ENCODE peak calls at places on chromosomes 1 and 21, in ten cellular contexts. One of them, this sample, is unnamed.

GRCh38 chr1:181190362-181191035 is 102.0 kb downstream of the IER5 start:
- DNase-seq in small intestine: no peak
- DNase-seq in psoas muscle: no peak
- DNase-seq in CD8-positive, alpha-beta memory T cell: no peak
- DNase-seq in naive thymus-derived CD4-positive, alpha-beta T cell: no peak
- DNase-seq in WERI-Rb-1: no peak
- DNase-seq in dorsolateral prefrontal cortex: no peak
- DNase-seq in cardiac muscle cell: no peak
- DNase-seq in OCI-LY7: no peak
- DNase-seq in GM23248: no peak
- DNase-seq in this sample: no peak

GRCh38 chr1:83760211-83760978 is 238.5 kb downstream of the TTLL7 start:
- DNase-seq in small intestine: no peak
- DNase-seq in psoas muscle: no peak
- DNase-seq in CD8-positive, alpha-beta memory T cell: no peak
- DNase-seq in naive thymus-derived CD4-positive, alpha-beta T cell: no peak
- DNase-seq in WERI-Rb-1: peak; percentile 57
- DNase-seq in dorsolateral prefrontal cortex: no peak
- DNase-seq in cardiac muscle cell: no peak
- DNase-seq in OCI-LY7: peak; percentile 23
- DNase-seq in GM23248: no peak
- DNase-seq in this sample: no peak

GRCh38 chr1:213082778-213083445 is 31.9 kb downstream of the RPS6KC1 start:
- DNase-seq in small intestine: no peak
- DNase-seq in psoas muscle: no peak
- DNase-seq in CD8-positive, alpha-beta memory T cell: no peak
- DNase-seq in naive thymus-derived CD4-positive, alpha-beta T cell: no peak
- DNase-seq in WERI-Rb-1: no peak
- DNase-seq in dorsolateral prefrontal cortex: no peak
- DNase-seq in cardiac muscle cell: no peak
- DNase-seq in OCI-LY7: no peak
- DNase-seq in GM23248: peak; percentile 12
- DNase-seq in this sample: no peak

GRCh38 chr1:39635205-39635870 is 4.1 kb downstream of the HEYL start:
- DNase-seq in small intestine: no peak
- DNase-seq in psoas muscle: no peak
- DNase-seq in CD8-positive, alpha-beta memory T cell: no peak
- DNase-seq in naive thymus-derived CD4-positive, alpha-beta T cell: no peak
- DNase-seq in WERI-Rb-1: peak; percentile 90
- DNase-seq in dorsolateral prefrontal cortex: no peak
- DNase-seq in cardiac muscle cell: no peak
- DNase-seq in OCI-LY7: no peak
- DNase-seq in GM23248: no peak
- DNase-seq in this sample: no peak

GRCh38 chr1:44693159-44693558 is 18.6 kb downstream of the ARMH1 start:
- DNase-seq in small intestine: no peak
- DNase-seq in psoas muscle: no peak
- DNase-seq in CD8-positive, alpha-beta memory T cell: no peak
- DNase-seq in naive thymus-derived CD4-positive, alpha-beta T cell: no peak
- DNase-seq in WERI-Rb-1: no peak
- DNase-seq in dorsolateral prefrontal cortex: no peak
- DNase-seq in cardiac muscle cell: no peak
- DNase-seq in OCI-LY7: no peak
- DNase-seq in GM23248: no peak
- DNase-seq in this sample: no peak

GRCh38 chr1:2283371-2283990 is 55.4 kb downstream of the SKI start:
- DNase-seq in small intestine: no peak
- DNase-seq in psoas muscle: no peak
- DNase-seq in CD8-positive, alpha-beta memory T cell: no peak
- DNase-seq in naive thymus-derived CD4-positive, alpha-beta T cell: no peak
- DNase-seq in WERI-Rb-1: no peak
- DNase-seq in dorsolateral prefrontal cortex: no peak
- DNase-seq in cardiac muscle cell: no peak
- DNase-seq in OCI-LY7: no peak
- DNase-seq in GM23248: no peak
- DNase-seq in this sample: no peak

GRCh38 chr1:107474877-107475612 is 334.2 kb downstream of the NTNG1 start:
- DNase-seq in small intestine: no peak
- DNase-seq in psoas muscle: no peak
- DNase-seq in CD8-positive, alpha-beta memory T cell: no peak
- DNase-seq in naive thymus-derived CD4-positive, alpha-beta T cell: no peak
- DNase-seq in WERI-Rb-1: no peak
- DNase-seq in dorsolateral prefrontal cortex: no peak
- DNase-seq in cardiac muscle cell: no peak
- DNase-seq in OCI-LY7: no peak
- DNase-seq in GM23248: peak; percentile 38
- DNase-seq in this sample: no peak

GRCh38 chr21:14403681-14404318 is 20.9 kb upstream of the HSPA13 start:
- DNase-seq in small intestine: peak; percentile 33
- DNase-seq in psoas muscle: no peak
- DNase-seq in CD8-positive, alpha-beta memory T cell: peak; percentile 25
- DNase-seq in naive thymus-derived CD4-positive, alpha-beta T cell: no peak
- DNase-seq in WERI-Rb-1: no peak
- DNase-seq in dorsolateral prefrontal cortex: no peak
- DNase-seq in cardiac muscle cell: peak; percentile 25
- DNase-seq in OCI-LY7: peak; percentile 45
- DNase-seq in GM23248: peak; percentile 49
- DNase-seq in this sample: no peak

GRCh38 chr21:38297871-38298270 is 41.1 kb downstream of the KCNJ15 start:
- DNase-seq in small intestine: no peak
- DNase-seq in psoas muscle: no peak
- DNase-seq in CD8-positive, alpha-beta memory T cell: no peak
- DNase-seq in naive thymus-derived CD4-positive, alpha-beta T cell: no peak
- DNase-seq in WERI-Rb-1: no peak
- DNase-seq in dorsolateral prefrontal cortex: no peak
- DNase-seq in cardiac muscle cell: no peak
- DNase-seq in OCI-LY7: no peak
- DNase-seq in GM23248: no peak
- DNase-seq in this sample: no peak
- H3K27ac ChIP-seq in small intestine: no peak overlapping the region
- H3K27ac ChIP-seq in psoas muscle: no peak overlapping the region
- H3K27ac ChIP-seq in CD8-positive, alpha-beta memory T cell: no peak overlapping the region
- H3K27ac ChIP-seq in naive thymus-derived CD4-positive, alpha-beta T cell: no peak overlapping the region
- H3K27ac ChIP-seq in WERI-Rb-1: no peak overlapping the region
- H3K27ac ChIP-seq in dorsolateral prefrontal cortex: no peak overlapping the region
- H3K27ac ChIP-seq in cardiac muscle cell: no peak overlapping the region
- H3K27ac ChIP-seq in OCI-LY7: no peak overlapping the region
- H3K27ac ChIP-seq in GM23248: peak overlapping the region; percentile 55
- H3K27ac ChIP-seq in this sample: peak overlapping the region; percentile 49

GRCh38 chr1:23567996-23568607 is 8.8 kb upstream of the ID3 start:
- DNase-seq in small intestine: no peak
- DNase-seq in psoas muscle: peak; percentile 45
- DNase-seq in CD8-positive, alpha-beta memory T cell: no peak
- DNase-seq in naive thymus-derived CD4-positive, alpha-beta T cell: no peak
- DNase-seq in WERI-Rb-1: peak; percentile 50
- DNase-seq in dorsolateral prefrontal cortex: no peak
- DNase-seq in cardiac muscle cell: peak; percentile 68
- DNase-seq in OCI-LY7: no peak
- DNase-seq in GM23248: peak; percentile 49
- DNase-seq in this sample: no peak
- H3K27ac ChIP-seq in small intestine: peak overlapping the region; percentile 59
- H3K27ac ChIP-seq in psoas muscle: peak overlapping the region; percentile 75
- H3K27ac ChIP-seq in CD8-positive, alpha-beta memory T cell: peak overlapping the region; percentile 8
- H3K27ac ChIP-seq in naive thymus-derived CD4-positive, alpha-beta T cell: no peak overlapping the region
- H3K27ac ChIP-seq in WERI-Rb-1: peak overlapping the region; percentile 83
- H3K27ac ChIP-seq in dorsolateral prefrontal cortex: peak overlapping the region; percentile 89
- H3K27ac ChIP-seq in cardiac muscle cell: peak overlapping the region; percentile 99
- H3K27ac ChIP-seq in OCI-LY7: no peak overlapping the region
- H3K27ac ChIP-seq in GM23248: peak overlapping the region; percentile 46
- H3K27ac ChIP-seq in this sample: no peak overlapping the region

GRCh38 chr1:25033828-25034451 is 103.9 kb upstream of the RUNX3 start:
- DNase-seq in small intestine: peak; percentile 15
- DNase-seq in psoas muscle: peak; percentile 33
- DNase-seq in CD8-positive, alpha-beta memory T cell: peak; percentile 34
- DNase-seq in naive thymus-derived CD4-positive, alpha-beta T cell: no peak
- DNase-seq in WERI-Rb-1: no peak
- DNase-seq in dorsolateral prefrontal cortex: no peak
- DNase-seq in cardiac muscle cell: no peak
- DNase-seq in OCI-LY7: no peak
- DNase-seq in GM23248: no peak
- DNase-seq in this sample: no peak
- H3K27ac ChIP-seq in small intestine: peak overlapping the region; percentile 69
- H3K27ac ChIP-seq in psoas muscle: no peak overlapping the region
- H3K27ac ChIP-seq in CD8-positive, alpha-beta memory T cell: no peak overlapping the region
- H3K27ac ChIP-seq in naive thymus-derived CD4-positive, alpha-beta T cell: peak overlapping the region; percentile 77
- H3K27ac ChIP-seq in WERI-Rb-1: no peak overlapping the region
- H3K27ac ChIP-seq in dorsolateral prefrontal cortex: no peak overlapping the region
- H3K27ac ChIP-seq in cardiac muscle cell: no peak overlapping the region
- H3K27ac ChIP-seq in OCI-LY7: no peak overlapping the region
- H3K27ac ChIP-seq in GM23248: no peak overlapping the region
- H3K27ac ChIP-seq in this sample: no peak overlapping the region

GRCh38 chr21:43938751-43939442 is 73.2 kb upstream of the TRAPPC10 start:
- DNase-seq in small intestine: peak; percentile 85
- DNase-seq in psoas muscle: peak; percentile 84
- DNase-seq in CD8-positive, alpha-beta memory T cell: peak; percentile 81
- DNase-seq in naive thymus-derived CD4-positive, alpha-beta T cell: peak; percentile 85
- DNase-seq in WERI-Rb-1: peak; percentile 93
- DNase-seq in dorsolateral prefrontal cortex: no peak
- DNase-seq in cardiac muscle cell: peak; percentile 81
- DNase-seq in OCI-LY7: peak; percentile 92
- DNase-seq in GM23248: peak; percentile 87
- DNase-seq in this sample: no peak
- H3K27ac ChIP-seq in small intestine: no peak overlapping the region
- H3K27ac ChIP-seq in psoas muscle: peak overlapping the region; percentile 71
- H3K27ac ChIP-seq in CD8-positive, alpha-beta memory T cell: peak overlapping the region; percentile 45
- H3K27ac ChIP-seq in naive thymus-derived CD4-positive, alpha-beta T cell: peak overlapping the region; percentile 64
- H3K27ac ChIP-seq in WERI-Rb-1: peak overlapping the region; percentile 71
- H3K27ac ChIP-seq in dorsolateral prefrontal cortex: peak overlapping the region; percentile 81
- H3K27ac ChIP-seq in cardiac muscle cell: no peak overlapping the region
- H3K27ac ChIP-seq in OCI-LY7: no peak overlapping the region
- H3K27ac ChIP-seq in GM23248: no peak overlapping the region
- H3K27ac ChIP-seq in this sample: no peak overlapping the region

DNA sequence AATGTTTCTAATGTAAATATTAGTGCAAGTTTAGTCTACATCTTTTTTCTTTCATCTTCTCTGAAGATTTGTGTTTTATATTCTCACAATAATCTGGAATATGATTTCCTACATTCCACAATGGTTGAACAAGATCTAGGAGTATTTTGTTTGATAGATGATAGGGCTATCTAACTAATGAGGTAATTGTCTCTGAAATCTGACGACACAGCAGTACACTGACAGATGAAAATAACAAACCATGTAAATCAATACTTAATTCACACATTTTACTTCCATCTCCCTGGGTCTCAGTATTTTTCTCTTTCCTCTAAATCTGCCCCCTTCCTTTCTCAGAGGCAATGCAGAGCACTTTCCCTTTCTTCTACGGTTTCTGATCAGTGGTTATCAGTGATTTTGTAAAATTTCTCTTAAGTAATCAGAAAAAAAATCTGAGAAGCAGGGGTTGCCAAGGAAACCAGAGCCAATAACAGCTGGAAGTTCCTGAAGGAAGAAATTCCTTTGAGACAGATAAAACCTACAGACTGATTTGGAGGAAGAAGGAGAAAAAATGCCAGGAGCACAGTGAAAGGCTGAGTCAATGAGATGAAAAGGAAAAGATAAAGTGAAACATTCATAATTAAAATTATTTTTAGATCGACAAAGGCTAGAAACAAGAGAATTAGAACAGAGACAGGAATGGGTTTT is 7.3 kb upstream of the ANKRD13C start:
- DNase-seq in small intestine: no peak
- DNase-seq in psoas muscle: no peak
- DNase-seq in CD8-positive, alpha-beta memory T cell: no peak
- DNase-seq in naive thymus-derived CD4-positive, alpha-beta T cell: no peak
- DNase-seq in WERI-Rb-1: no peak
- DNase-seq in dorsolateral prefrontal cortex: no peak
- DNase-seq in cardiac muscle cell: no peak
- DNase-seq in OCI-LY7: no peak
- DNase-seq in GM23248: peak; percentile 30
- DNase-seq in this sample: no peak
- H3K27ac ChIP-seq in small intestine: no peak overlapping the region
- H3K27ac ChIP-seq in psoas muscle: no peak overlapping the region
- H3K27ac ChIP-seq in CD8-positive, alpha-beta memory T cell: no peak overlapping the region
- H3K27ac ChIP-seq in naive thymus-derived CD4-positive, alpha-beta T cell: no peak overlapping the region
- H3K27ac ChIP-seq in WERI-Rb-1: no peak overlapping the region
- H3K27ac ChIP-seq in dorsolateral prefrontal cortex: no peak overlapping the region
- H3K27ac ChIP-seq in cardiac muscle cell: peak overlapping the region; percentile 6
- H3K27ac ChIP-seq in OCI-LY7: no peak overlapping the region
- H3K27ac ChIP-seq in GM23248: no peak overlapping the region
- H3K27ac ChIP-seq in this sample: no peak overlapping the region

DNA sequence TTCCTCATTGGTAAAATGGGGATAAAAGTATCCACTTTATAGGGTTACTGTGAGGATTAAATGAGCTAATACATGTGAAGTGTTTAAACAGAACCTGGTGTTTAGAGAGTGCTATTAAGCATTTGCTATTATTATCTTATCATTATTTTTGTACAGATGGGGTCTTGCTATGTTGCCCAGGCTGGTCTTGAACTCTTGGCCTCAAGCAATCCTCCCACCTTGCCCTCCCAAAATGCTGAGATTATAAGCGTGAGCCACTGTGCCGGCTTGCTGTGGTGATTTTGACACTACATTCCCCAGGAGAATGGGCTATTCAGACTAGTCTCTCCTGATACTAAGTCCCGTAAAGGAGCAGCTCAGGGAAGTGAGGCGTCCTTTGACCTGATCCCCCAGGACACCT is 6.3 kb upstream of the ARHGEF10L start:
- DNase-seq in small intestine: no peak
- DNase-seq in psoas muscle: no peak
- DNase-seq in CD8-positive, alpha-beta memory T cell: no peak
- DNase-seq in naive thymus-derived CD4-positive, alpha-beta T cell: no peak
- DNase-seq in WERI-Rb-1: no peak
- DNase-seq in dorsolateral prefrontal cortex: no peak
- DNase-seq in cardiac muscle cell: no peak
- DNase-seq in OCI-LY7: no peak
- DNase-seq in GM23248: no peak
- DNase-seq in this sample: no peak
- H3K27ac ChIP-seq in small intestine: no peak overlapping the region
- H3K27ac ChIP-seq in psoas muscle: peak overlapping the region; percentile 21
- H3K27ac ChIP-seq in CD8-positive, alpha-beta memory T cell: no peak overlapping the region
- H3K27ac ChIP-seq in naive thymus-derived CD4-positive, alpha-beta T cell: no peak overlapping the region
- H3K27ac ChIP-seq in WERI-Rb-1: no peak overlapping the region
- H3K27ac ChIP-seq in dorsolateral prefrontal cortex: no peak overlapping the region
- H3K27ac ChIP-seq in cardiac muscle cell: no peak overlapping the region
- H3K27ac ChIP-seq in OCI-LY7: no peak overlapping the region
- H3K27ac ChIP-seq in GM23248: no peak overlapping the region
- H3K27ac ChIP-seq in this sample: no peak overlapping the region

DNA sequence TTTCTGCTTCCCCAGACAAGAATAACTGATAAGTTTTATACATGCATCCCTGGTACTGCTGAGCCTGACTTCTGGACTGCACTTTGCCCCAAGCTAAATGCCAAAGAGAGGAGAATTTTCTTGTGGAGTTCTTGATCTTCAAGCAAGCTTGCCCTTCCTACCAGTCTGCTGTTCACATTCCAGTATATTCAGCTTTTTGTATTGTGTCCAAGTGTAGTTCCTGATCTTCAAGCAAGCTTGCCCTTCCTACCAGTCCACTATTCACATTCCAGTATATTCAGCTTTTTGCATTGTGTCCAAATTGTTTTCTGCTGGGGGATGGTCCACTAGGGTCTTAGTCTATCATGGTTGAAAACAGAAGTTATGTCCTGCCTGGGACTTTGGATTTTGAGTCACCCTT is 899 bp upstream of the TSEN15 start:
- DNase-seq in small intestine: peak; percentile 28
- DNase-seq in psoas muscle: no peak
- DNase-seq in CD8-positive, alpha-beta memory T cell: no peak
- DNase-seq in naive thymus-derived CD4-positive, alpha-beta T cell: no peak
- DNase-seq in WERI-Rb-1: no peak
- DNase-seq in dorsolateral prefrontal cortex: no peak
- DNase-seq in cardiac muscle cell: no peak
- DNase-seq in OCI-LY7: peak; percentile 18
- DNase-seq in GM23248: peak; percentile 40
- DNase-seq in this sample: no peak
- H3K27ac ChIP-seq in small intestine: peak overlapping the region; percentile 91
- H3K27ac ChIP-seq in psoas muscle: peak overlapping the region; percentile 83
- H3K27ac ChIP-seq in CD8-positive, alpha-beta memory T cell: no peak overlapping the region
- H3K27ac ChIP-seq in naive thymus-derived CD4-positive, alpha-beta T cell: peak overlapping the region; percentile 77
- H3K27ac ChIP-seq in WERI-Rb-1: peak overlapping the region; percentile 92
- H3K27ac ChIP-seq in dorsolateral prefrontal cortex: peak overlapping the region; percentile 91
- H3K27ac ChIP-seq in cardiac muscle cell: peak overlapping the region; percentile 99
- H3K27ac ChIP-seq in OCI-LY7: peak overlapping the region; percentile 80
- H3K27ac ChIP-seq in GM23248: peak overlapping the region; percentile 90
- H3K27ac ChIP-seq in this sample: peak overlapping the region; percentile 96

This sample was measured in epithelial cell of prostate.